ENCODE peak calls at places on chromosome 4, in seven cellular contexts. B is HT-29, I is iPS-NIHi11, K is NCI-H2081, C is mesendoderm, X is gastrocnemius medialis, V is GM03348. A is an unnamed sample.

GRCh38 chr4:119238068-119238722 is 25.7 kb downstream of the USP53 start:
- DNase-seq in V (no peak), B (no peak), X (no peak), I (no peak), K (no peak), C (peak), A (no peak)

GRCh38 chr4:159828687-159829086 is 725.8 kb downstream of the RAPGEF2 start:
- DNase-seq in C (no peak), V (no peak), K (no peak), X (no peak), I (no peak), B (no peak), A (no peak)

GRCh38 chr4:148435654-148436406 is 6.4 kb downstream of the NR3C2 start:
- DNase-seq in K (no peak), X (no peak), V (no peak), C (no peak), I (no peak), B (no peak), A (no peak)

GRCh38 chr4:93605163-93605562 is 223.4 kb upstream of the ATOH1 start:
- DNase-seq in K (no peak), X (no peak), B (no peak), I (no peak), V (no peak), C (no peak), A (no peak)

GRCh38 chr4:125522992-125523391 is 208.2 kb downstream of the FAT4 start:
- DNase-seq in B (no peak), V (no peak), C (peak), K (no peak), X (no peak), I (peak), A (peak)

GRCh38 chr4:142778430-142778829 is 67.7 kb downstream of the INPP4B start:
- DNase-seq in B (no peak), V (peak), C (no peak), X (no peak), I (no peak), K (no peak), A (no peak)

GRCh38 chr4:101211146-101211553 is 136.2 kb downstream of the PPP3CA start:
- DNase-seq in X (no peak), C (peak), K (no peak), V (no peak), B (peak), I (no peak), A (peak)

GRCh38 chr4:140174535-140174934 is 20.6 kb upstream of the MAML3 start:
- DNase-seq in B (no peak), I (no peak), V (no peak), C (no peak), X (no peak), K (no peak), A (no peak)

GRCh38 chr4:182578402-182578801 is 335.2 kb downstream of the TENM3 start:
- DNase-seq in V (peak), K (no peak), I (no peak), B (no peak), X (no peak), C (peak), A (peak)

GRCh38 chr4:60403986-60404385 is 796.1 kb upstream of the ADGRL3 start:
- DNase-seq in X (no peak), C (peak), B (no peak), I (no peak), K (no peak), V (no peak), A (no peak)

GRCh38 chr4:123952530-123953274 is 556.1 kb downstream of the SPRY1 start:
- DNase-seq in X (no peak), B (no peak), K (no peak), C (peak), I (peak), V (peak), A (no peak)

GRCh38 chr4:30538794-30539193 is 181.4 kb upstream of the PCDH7 start:
- DNase-seq in I (no peak), X (no peak), C (no peak), K (no peak), B (no peak), V (no peak), A (peak)

GRCh38 chr4:123941306-123941705 is 544.7 kb downstream of the SPRY1 start:
- DNase-seq in X (no peak), B (no peak), K (no peak), C (no peak), V (peak), I (no peak), A (no peak)

GRCh38 chr4:126705271-126705670 is 927.5 kb upstream of the INTU start:
- DNase-seq in B (no peak), X (no peak), K (no peak), C (peak), V (peak), I (no peak), A (no peak)

GRCh38 chr4:56080384-56080783 is 131.6 kb downstream of the CEP135 start:
- DNase-seq in C (no peak), X (no peak), B (no peak), V (no peak), I (no peak), K (no peak), A (no peak)

A was measured in DMS53.